ENCODE peak calls at places on chromosomes 4 and X, in six cellular contexts. J is AG20443; R is ecto neural progenitor cell; S is activated CD8-positive, alpha-beta memory T cell treated with anti-CD3 and anti-CD28 coated beads, Interleukin-2, amount 10 ng/mL, durations not matched to agents 7 days and 5 days; L is NCI-H1436 treated with DMSO at 0.1 percent for 48 hours; K is activated naive CD4-positive, alpha-beta T cell treated with anti-CD3 and anti-CD28 coated beads for 36 hours. M is an unnamed sample.

GRCh38 chrX:40058719-40059118 is 39.0 kb downstream of the BCOR start:
- DNase-seq in L (peak), R (no peak), S (no peak), K (no peak), J (no peak), M (no peak)

GRCh38 chrX:49075347-49075746 is 1.5 kb upstream of the PRAF2 start:
- DNase-seq in S (no peak), J (no peak), R (no peak), K (no peak), L (no peak), M (no peak)

GRCh38 chrX:115649461-115650063 is 88.6 kb downstream of the PLS3 start:
- DNase-seq in L (no peak), S (no peak), K (no peak), R (no peak), J (no peak), M (no peak)

GRCh38 chr4:123740236-123740635 is 343.6 kb downstream of the SPRY1 start:
- DNase-seq in S (no peak), K (no peak), R (no peak), L (no peak), J (no peak), M (no peak)

GRCh38 chrX:80181079-80181478 is 166.5 kb downstream of the TBX22 start:
- DNase-seq in R (no peak), S (no peak), L (no peak), J (no peak), K (no peak), M (no peak)

GRCh38 chr4:80434238-80434637 is 98.7 kb downstream of the CFAP299 start:
- DNase-seq in K (no peak), R (no peak), S (no peak), L (no peak), J (peak), M (no peak)

GRCh38 chr4:152946460-152946859 is 10.3 kb downstream of the FHDC1 start:
- DNase-seq in J (no peak), L (no peak), K (no peak), S (no peak), R (no peak), M (no peak)

GRCh38 chr4:102825261-102826071 is 1.9 kb downstream of the UBE2D3 start:
- DNase-seq in S (peak), R (no peak), J (peak), L (no peak), K (peak), M (peak)

GRCh38 chr4:174999407-174999806 is 81.2 kb downstream of the ADAM29 start:
- DNase-seq in J (no peak), R (no peak), L (no peak), S (no peak), K (no peak), M (no peak)

GRCh38 chrX:144840616-144841015 is 406.7 kb upstream of the SPANXN1 start:
- DNase-seq in K (no peak), J (no peak), S (no peak), R (no peak), L (no peak), M (no peak)

GRCh38 chrX:107541244-107541643 is 87.1 kb upstream of the PRPS1 start:
- DNase-seq in J (no peak), R (no peak), S (no peak), K (no peak), L (no peak), M (no peak)

GRCh38 chr4:88457307-88458090 is 580 bp downstream of the HERC5 start:
- DNase-seq in K (peak), R (peak), L (no peak), J (peak), S (peak), M (peak)